ENCODE peak calls at places on chromosome 1, in nine cellular contexts. One of them, this sample, is unnamed.

GRCh38 chr1:2046225-2046917 is 3.8 kb upstream of the PRKCZ start:
- DNase-seq in GM23338: peak; percentile 92
- DNase-seq in pancreas: peak; percentile 76
- DNase-seq in HCT116: peak; percentile 57
- DNase-seq in endodermal cell: peak; percentile 98
- DNase-seq in endothelial cell: peak; percentile 83
- DNase-seq in cardiac fibroblast: peak; percentile 18
- DNase-seq in right lobe of liver: peak; percentile 91
- DNase-seq in neural progenitor cell: peak; percentile 84
- DNase-seq in this sample: peak; percentile 88

GRCh38 chr1:119713538-119714456 is 2.1 kb downstream of the PHGDH start:
- DNase-seq in cardiac fibroblast: peak; percentile 8
- DNase-seq in pancreas: no peak
- DNase-seq in GM23338: peak; percentile 82
- DNase-seq in endodermal cell: peak; percentile 81
- DNase-seq in endothelial cell: no peak
- DNase-seq in HCT116: no peak
- DNase-seq in right lobe of liver: no peak
- DNase-seq in neural progenitor cell: peak; percentile 61
- DNase-seq in this sample: peak; percentile 18

GRCh38 chr1:12177999-12178441 is 11.2 kb downstream of the TNFRSF1B start:
- DNase-seq in endothelial cell: no peak
- DNase-seq in GM23338: peak; percentile 40
- DNase-seq in pancreas: no peak
- DNase-seq in right lobe of liver: peak; percentile 81
- DNase-seq in endodermal cell: no peak
- DNase-seq in neural progenitor cell: no peak
- DNase-seq in cardiac fibroblast: peak; percentile 91
- DNase-seq in HCT116: peak; percentile 35
- DNase-seq in this sample: no peak

GRCh38 chr1:47508900-47509488 is 71.2 kb downstream of the FOXD2 start:
- DNase-seq in GM23338: peak; percentile 20
- DNase-seq in HCT116: no peak
- DNase-seq in right lobe of liver: no peak
- DNase-seq in cardiac fibroblast: no peak
- DNase-seq in endothelial cell: no peak
- DNase-seq in pancreas: no peak
- DNase-seq in endodermal cell: peak; percentile 76
- DNase-seq in neural progenitor cell: peak; percentile 42
- DNase-seq in this sample: peak; percentile 55

GRCh38 chr1:43306688-43307457 is 6.1 kb downstream of the TIE1 start:
- DNase-seq in endothelial cell: no peak
- DNase-seq in neural progenitor cell: no peak
- DNase-seq in pancreas: no peak
- DNase-seq in cardiac fibroblast: no peak
- DNase-seq in HCT116: no peak
- DNase-seq in right lobe of liver: peak; percentile 55
- DNase-seq in GM23338: no peak
- DNase-seq in endodermal cell: no peak
- DNase-seq in this sample: no peak

GRCh38 chr1:56526571-56527174 is 52.7 kb downstream of the PLPP3 start:
- DNase-seq in cardiac fibroblast: no peak
- DNase-seq in endodermal cell: no peak
- DNase-seq in HCT116: no peak
- DNase-seq in pancreas: no peak
- DNase-seq in neural progenitor cell: no peak
- DNase-seq in right lobe of liver: no peak
- DNase-seq in GM23338: no peak
- DNase-seq in endothelial cell: no peak
- DNase-seq in this sample: no peak

GRCh38 chr1:234899041-234899787 is 229.4 kb downstream of the TOMM20 start:
- DNase-seq in endothelial cell: no peak
- DNase-seq in HCT116: no peak
- DNase-seq in pancreas: peak; percentile 55
- DNase-seq in endodermal cell: peak; percentile 68
- DNase-seq in right lobe of liver: no peak
- DNase-seq in cardiac fibroblast: peak; percentile 80
- DNase-seq in neural progenitor cell: no peak
- DNase-seq in GM23338: no peak
- DNase-seq in this sample: no peak

GRCh38 chr1:158035976-158036583 is 42.6 kb downstream of the KIRREL1 start:
- DNase-seq in endothelial cell: no peak
- DNase-seq in pancreas: no peak
- DNase-seq in right lobe of liver: no peak
- DNase-seq in GM23338: peak; percentile 73
- DNase-seq in endodermal cell: peak; percentile 70
- DNase-seq in cardiac fibroblast: peak; percentile 83
- DNase-seq in HCT116: peak; percentile 28
- DNase-seq in neural progenitor cell: peak; percentile 60
- DNase-seq in this sample: peak; percentile 33

GRCh38 chr1:229119876-229120275 is 151.0 kb upstream of the RAB4A start:
- DNase-seq in right lobe of liver: no peak
- DNase-seq in endodermal cell: no peak
- DNase-seq in pancreas: no peak
- DNase-seq in cardiac fibroblast: no peak
- DNase-seq in endothelial cell: no peak
- DNase-seq in neural progenitor cell: no peak
- DNase-seq in GM23338: no peak
- DNase-seq in HCT116: no peak
- DNase-seq in this sample: no peak

GRCh38 chr1:225533238-225533637 is 105.4 kb upstream of the LBR start:
- DNase-seq in GM23338: no peak
- DNase-seq in cardiac fibroblast: no peak
- DNase-seq in right lobe of liver: no peak
- DNase-seq in endodermal cell: no peak
- DNase-seq in pancreas: no peak
- DNase-seq in endothelial cell: no peak
- DNase-seq in HCT116: no peak
- DNase-seq in neural progenitor cell: no peak
- DNase-seq in this sample: no peak

GRCh38 chr1:1431006-1431844 is 4.3 kb upstream of the VWA1 start:
- DNase-seq in endodermal cell: peak; percentile 67
- DNase-seq in neural progenitor cell: no peak
- DNase-seq in endothelial cell: no peak
- DNase-seq in pancreas: peak; percentile 28
- DNase-seq in cardiac fibroblast: no peak
- DNase-seq in HCT116: no peak
- DNase-seq in GM23338: no peak
- DNase-seq in right lobe of liver: peak; percentile 54
- DNase-seq in this sample: no peak

GRCh38 chr1:168845083-168845650 is 116.2 kb upstream of the DPT start:
- DNase-seq in HCT116: no peak
- DNase-seq in cardiac fibroblast: no peak
- DNase-seq in right lobe of liver: no peak
- DNase-seq in endothelial cell: no peak
- DNase-seq in pancreas: no peak
- DNase-seq in GM23338: no peak
- DNase-seq in endodermal cell: no peak
- DNase-seq in neural progenitor cell: no peak
- DNase-seq in this sample: no peak

GRCh38 chr1:28509705-28510349 is 4.0 kb downstream of the RCC1 start:
- DNase-seq in cardiac fibroblast: peak; percentile 57
- DNase-seq in HCT116: no peak
- DNase-seq in GM23338: no peak
- DNase-seq in right lobe of liver: no peak
- DNase-seq in neural progenitor cell: no peak
- DNase-seq in endodermal cell: peak; percentile 67
- DNase-seq in endothelial cell: no peak
- DNase-seq in pancreas: no peak
- DNase-seq in this sample: no peak

GRCh38 chr1:97827887-97828286 is 92.9 kb downstream of the DPYD start:
- DNase-seq in right lobe of liver: no peak
- DNase-seq in endodermal cell: no peak
- DNase-seq in GM23338: peak; percentile 45
- DNase-seq in cardiac fibroblast: no peak
- DNase-seq in pancreas: no peak
- DNase-seq in HCT116: no peak
- DNase-seq in neural progenitor cell: peak; percentile 36
- DNase-seq in endothelial cell: no peak
- DNase-seq in this sample: no peak

GRCh38 chr1:202207292-202207691 is 13.7 kb downstream of the LGR6 start:
- DNase-seq in endothelial cell: no peak
- DNase-seq in GM23338: peak; percentile 58
- DNase-seq in neural progenitor cell: peak; percentile 45
- DNase-seq in HCT116: no peak
- DNase-seq in pancreas: no peak
- DNase-seq in endodermal cell: peak; percentile 67
- DNase-seq in right lobe of liver: no peak
- DNase-seq in cardiac fibroblast: peak; percentile 61
- DNase-seq in this sample: no peak

GRCh38 chr1:117106478-117106877 is 15.1 kb downstream of the TRIM45 start:
- DNase-seq in endodermal cell: no peak
- DNase-seq in pancreas: no peak
- DNase-seq in GM23338: no peak
- DNase-seq in right lobe of liver: no peak
- DNase-seq in HCT116: no peak
- DNase-seq in endothelial cell: no peak
- DNase-seq in neural progenitor cell: no peak
- DNase-seq in cardiac fibroblast: peak; percentile 53
- DNase-seq in this sample: no peak

GRCh38 chr1:34266127-34266951 is 89.6 kb downstream of the C1orf94 start:
- DNase-seq in endodermal cell: peak; percentile 67
- DNase-seq in cardiac fibroblast: no peak
- DNase-seq in endothelial cell: peak; percentile 12
- DNase-seq in neural progenitor cell: peak; percentile 47
- DNase-seq in GM23338: peak; percentile 53
- DNase-seq in pancreas: no peak
- DNase-seq in HCT116: no peak
- DNase-seq in right lobe of liver: no peak
- DNase-seq in this sample: peak; percentile 41

GRCh38 chr1:107430540-107431228 is 289.8 kb downstream of the NTNG1 start:
- DNase-seq in neural progenitor cell: peak; percentile 79
- DNase-seq in endothelial cell: peak; percentile 51
- DNase-seq in GM23338: peak; percentile 82
- DNase-seq in right lobe of liver: peak; percentile 28
- DNase-seq in cardiac fibroblast: peak; percentile 30
- DNase-seq in HCT116: no peak
- DNase-seq in endodermal cell: peak; percentile 72
- DNase-seq in pancreas: peak; percentile 39
- DNase-seq in this sample: peak; percentile 28

GRCh38 chr1:159282118-159282517 is 20.0 kb upstream of the FCER1A start:
- DNase-seq in right lobe of liver: no peak
- DNase-seq in neural progenitor cell: no peak
- DNase-seq in endothelial cell: no peak
- DNase-seq in endodermal cell: no peak
- DNase-seq in pancreas: no peak
- DNase-seq in HCT116: no peak
- DNase-seq in GM23338: peak; percentile 10
- DNase-seq in cardiac fibroblast: peak; percentile 11
- DNase-seq in this sample: no peak

DNA sequence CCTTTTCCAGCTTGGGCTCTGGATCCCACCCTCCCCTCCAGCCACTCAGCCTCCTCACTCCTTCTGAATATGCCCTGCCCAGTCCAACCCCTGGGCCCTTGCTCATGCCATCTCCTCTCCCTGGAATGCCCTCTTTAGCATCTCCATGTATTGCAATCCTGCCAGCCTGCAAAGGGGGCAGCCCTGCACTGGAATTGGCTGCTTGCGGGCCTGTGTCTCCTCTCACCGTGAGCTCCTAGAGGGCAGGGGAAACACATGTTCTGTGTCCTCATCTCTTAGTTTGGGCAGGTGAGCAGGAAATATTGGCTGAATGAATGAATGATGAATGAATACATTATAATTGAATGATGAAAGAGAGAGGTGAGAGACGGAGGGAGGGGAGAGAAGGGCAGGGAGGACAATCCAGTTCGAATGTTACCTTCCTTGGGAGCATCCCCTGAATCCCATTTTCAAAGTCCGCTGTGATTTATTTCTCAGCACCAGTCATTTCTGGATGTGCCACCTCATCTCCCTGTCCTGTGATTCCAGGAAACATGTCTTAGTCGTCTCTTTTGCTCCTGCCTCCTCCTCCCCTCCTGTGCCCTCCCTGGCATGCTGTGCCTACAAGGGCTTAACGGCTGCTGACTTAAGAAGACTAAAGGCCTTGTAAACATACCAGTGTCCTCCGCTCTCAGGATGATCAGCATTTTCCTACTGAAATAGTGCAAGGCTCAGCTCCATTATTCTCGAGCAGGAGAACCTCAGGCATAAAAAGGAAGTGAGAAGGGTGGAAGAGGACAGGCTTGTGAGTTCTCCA is 61.4 kb upstream of the RUNX3 start:
- DNase-seq in cardiac fibroblast: no peak
- DNase-seq in endothelial cell: no peak
- DNase-seq in endodermal cell: no peak
- DNase-seq in pancreas: no peak
- DNase-seq in HCT116: no peak
- DNase-seq in neural progenitor cell: no peak
- DNase-seq in right lobe of liver: peak; percentile 23
- DNase-seq in GM23338: no peak
- DNase-seq in this sample: no peak
- TF ChIP-seq CTCF in cardiac fibroblast: no peak
- TF ChIP-seq CTCF in endothelial cell: no peak
- TF ChIP-seq CTCF in endodermal cell: peak; percentile 50
- TF ChIP-seq CTCF in pancreas: no peak
- TF ChIP-seq CTCF in HCT116: peak; percentile 19
- TF ChIP-seq CTCF in neural progenitor cell: peak; percentile 9
- TF ChIP-seq CTCF in right lobe of liver: no peak
- TF ChIP-seq CTCF in GM23338: peak; percentile 20
- TF ChIP-seq CTCF in this sample: no peak

DNA sequence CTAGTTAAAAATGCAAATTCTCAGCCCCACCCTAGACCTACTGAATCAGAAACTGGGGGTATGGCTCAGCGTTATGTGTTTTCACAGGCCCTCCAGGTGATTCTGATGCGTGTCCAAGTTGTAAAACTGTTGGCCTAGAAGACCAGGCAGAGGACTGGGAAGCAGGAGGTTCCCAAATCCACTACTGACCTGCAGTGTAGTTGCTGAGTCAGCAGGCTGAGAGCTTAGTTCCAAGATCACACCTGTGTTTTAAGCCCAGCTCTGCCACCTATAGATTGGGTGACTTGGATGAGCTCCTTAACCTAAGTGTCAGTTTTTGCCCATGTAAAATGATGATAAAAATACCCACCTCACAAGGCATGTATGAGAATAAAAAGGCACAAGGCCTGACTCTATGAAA is 4.1 kb downstream of the GRHL3 start:
- DNase-seq in pancreas: no peak
- DNase-seq in HCT116: no peak
- DNase-seq in cardiac fibroblast: no peak
- DNase-seq in right lobe of liver: no peak
- DNase-seq in endodermal cell: no peak
- DNase-seq in neural progenitor cell: no peak
- DNase-seq in endothelial cell: no peak
- DNase-seq in GM23338: no peak
- DNase-seq in this sample: no peak
- TF ChIP-seq CTCF in pancreas: no peak
- TF ChIP-seq CTCF in HCT116: no peak
- TF ChIP-seq CTCF in cardiac fibroblast: no peak
- TF ChIP-seq CTCF in right lobe of liver: no peak
- TF ChIP-seq CTCF in endodermal cell: no peak
- TF ChIP-seq CTCF in neural progenitor cell: no peak
- TF ChIP-seq CTCF in endothelial cell: no peak
- TF ChIP-seq CTCF in GM23338: no peak
- TF ChIP-seq CTCF in this sample: no peak

GRCh38 chr1:17629460-17629859 is 90.0 kb downstream of the ARHGEF10L start:
- DNase-seq in HCT116: no peak
- DNase-seq in right lobe of liver: no peak
- DNase-seq in endothelial cell: peak; percentile 41
- DNase-seq in neural progenitor cell: peak; percentile 61
- DNase-seq in endodermal cell: peak; percentile 92
- DNase-seq in pancreas: no peak
- DNase-seq in cardiac fibroblast: no peak
- DNase-seq in GM23338: peak; percentile 81
- DNase-seq in this sample: peak; percentile 30
- TF ChIP-seq CTCF in HCT116: peak; percentile 38
- TF ChIP-seq CTCF in right lobe of liver: peak; percentile 11
- TF ChIP-seq CTCF in endothelial cell: peak; percentile 51
- TF ChIP-seq CTCF in neural progenitor cell: peak; percentile 67
- TF ChIP-seq CTCF in endodermal cell: peak; percentile 84
- TF ChIP-seq CTCF in pancreas: peak; percentile 11
- TF ChIP-seq CTCF in cardiac fibroblast: no peak
- TF ChIP-seq CTCF in GM23338: peak; percentile 82
- TF ChIP-seq CTCF in this sample: peak; percentile 34

GRCh38 chr1:53949023-53949611 is 3.0 kb downstream of the LRRC42 start:
- DNase-seq in HCT116: no peak
- DNase-seq in GM23338: peak; percentile 86
- DNase-seq in pancreas: peak; percentile 23
- DNase-seq in endodermal cell: peak; percentile 79
- DNase-seq in endothelial cell: peak; percentile 53
- DNase-seq in right lobe of liver: no peak
- DNase-seq in neural progenitor cell: peak; percentile 77
- DNase-seq in cardiac fibroblast: peak; percentile 59
- DNase-seq in this sample: peak; percentile 41
- TF ChIP-seq CTCF in HCT116: peak; percentile 60
- TF ChIP-seq CTCF in GM23338: peak; percentile 78
- TF ChIP-seq CTCF in pancreas: peak; percentile 29
- TF ChIP-seq CTCF in endodermal cell: peak; percentile 84
- TF ChIP-seq CTCF in endothelial cell: peak; percentile 37
- TF ChIP-seq CTCF in right lobe of liver: peak; percentile 52
- TF ChIP-seq CTCF in neural progenitor cell: peak; percentile 74
- TF ChIP-seq CTCF in cardiac fibroblast: peak; percentile 49
- TF ChIP-seq CTCF in this sample: peak; percentile 59